ENCODE peak calls at places on chromosome X, in four cellular contexts. O is mesenchymal stem cell, W is astrocyte, F is IMR-90. Y is an unnamed sample.

GRCh38 chrX:125953769-125954168 is 212.3 kb downstream of the DCAF12L2 start:
- DNase-seq in O (no peak), W (no peak), F (no peak), Y (no peak)

GRCh38 chrX:129823115-129823514 is 20.6 kb downstream of the ZDHHC9 start:
- DNase-seq in O (peak; percentile 40), W (no peak), F (peak; percentile 15), Y (no peak)

GRCh38 chrX:44228621-44229020 is 114.9 kb downstream of the EFHC2 start:
- DNase-seq in O (no peak), W (no peak), F (no peak), Y (no peak)

GRCh38 chrX:24646745-24647182 is 383 bp downstream of the PCYT1B start:
- DNase-seq in O (peak; percentile 20), W (no peak), F (no peak), Y (no peak)

GRCh38 chrX:96985046-96985445 is 101.3 kb downstream of the RPA4 start:
- DNase-seq in O (no peak), W (no peak), F (peak; percentile 25), Y (no peak)

GRCh38 chrX:119688856-119689455 is 4.0 kb downstream of the SEPTIN6 start:
- DNase-seq in O (no peak), W (no peak), F (no peak), Y (no peak)

GRCh38 chrX:4547218-4547836 is 833.9 kb upstream of the PRKX start:
- DNase-seq in O (peak; percentile 32), W (peak; percentile 2), F (peak; percentile 40), Y (no peak)

GRCh38 chrX:95903490-95903889 is 781.2 kb upstream of the DIAPH2 start:
- DNase-seq in O (no peak), W (no peak), F (no peak), Y (no peak)

GRCh38 chrX:6226646-6227444 is 1.8 kb downstream of the NLGN4X start:
- DNase-seq in O (no peak), W (no peak), F (no peak), Y (no peak)

GRCh38 chrX:70592091-70592490 is 147.5 kb downstream of the DLG3 start:
- DNase-seq in O (peak; percentile 55), W (peak; percentile 34), F (peak; percentile 63), Y (no peak)

GRCh38 chrX:120308959-120309872 is 2.0 kb downstream of the TMEM255A start:
- DNase-seq in O (peak; percentile 47), W (peak; percentile 65), F (peak; percentile 14), Y (peak; percentile 85)

GRCh38 chrX:83469551-83469950 is 38.5 kb upstream of the POU3F4 start:
- DNase-seq in O (no peak), W (peak; percentile 0), F (peak; percentile 1), Y (peak; percentile 66)

GRCh38 chrX:131262200-131262599 is 26.9 kb downstream of the IGSF1 start:
- DNase-seq in O (no peak), W (no peak), F (no peak), Y (no peak)

GRCh38 chrX:49186125-49187027 is at the start of gene PRICKLE3:
- DNase-seq in O (peak; percentile 68), W (no peak), F (peak; percentile 29), Y (no peak)

GRCh38 chrX:70504772-70505450 is 60.3 kb downstream of the DLG3 start:
- DNase-seq in O (no peak), W (no peak), F (no peak), Y (no peak)

GRCh38 chrX:145817666-145818521 is at the start of gene SLITRK2:
- DNase-seq in O (no peak), W (no peak), F (no peak), Y (no peak)

GRCh38 chrX:131279617-131280016 is 9.5 kb downstream of the IGSF1 start:
- DNase-seq in O (no peak), W (no peak), F (no peak), Y (peak; percentile 46)

GRCh38 chrX:10903518-10903917 is 207.6 kb upstream of the HCCS start:
- DNase-seq in O (no peak), W (no peak), F (no peak), Y (no peak)

GRCh38 chrX:123454712-123455431 is 270.8 kb downstream of the GRIA3 start:
- DNase-seq in O (no peak), W (no peak), F (no peak), Y (no peak)

GRCh38 chrX:68938244-68939004 is 109.6 kb downstream of the EFNB1 start:
- DNase-seq in O (peak; percentile 21), W (peak; percentile 77), F (peak; percentile 47), Y (no peak)

GRCh38 chrX:10526442-10526841 is 93.9 kb downstream of the MID1 start:
- DNase-seq in O (no peak), W (peak; percentile 46), F (peak; percentile 63), Y (no peak)

GRCh38 chrX:46637937-46638336 is 64.4 kb downstream of the CHST7 start:
- DNase-seq in O (no peak), W (peak; percentile 33), F (peak; percentile 39), Y (peak; percentile 82)

GRCh38 chrX:73855546-73855945 is 292.5 kb downstream of the CHIC1 start:
- DNase-seq in O (peak; percentile 59), W (peak; percentile 46), F (peak; percentile 70), Y (peak; percentile 86)

GRCh38 chrX:103423955-103424640 is 47.8 kb downstream of the BEX3 start:
- DNase-seq in O (no peak), W (no peak), F (no peak), Y (no peak)

GRCh38 chrX:5916945-5917344 is 311.7 kb downstream of the NLGN4X start:
- DNase-seq in O (no peak), W (no peak), F (no peak), Y (no peak)

GRCh38 chrX:19440713-19441112 is 74.6 kb downstream of the MAP3K15 start:
- DNase-seq in O (peak; percentile 26), W (peak; percentile 39), F (peak; percentile 33), Y (peak; percentile 68)

GRCh38 chrX:88865634-88866033 is 118.6 kb downstream of the CPXCR1 start:
- DNase-seq in O (no peak), W (no peak), F (no peak), Y (no peak)

GRCh38 chrX:151030845-151031244 is 47.7 kb downstream of the HMGB3 start:
- DNase-seq in O (no peak), W (no peak), F (no peak), Y (no peak)

GRCh38 chrX:41036668-41037326 is 48.4 kb upstream of the USP9X start:
- DNase-seq in O (no peak), W (no peak), F (no peak), Y (no peak)

GRCh38 chrX:54042609-54043010 is 1.7 kb downstream of the PHF8 start:
- DNase-seq in O (peak; percentile 77), W (peak; percentile 48), F (peak; percentile 63), Y (peak; percentile 78)

GRCh38 chrX:50978920-50979660 is 68.6 kb downstream of the BMP15 start:
- DNase-seq in O (no peak), W (no peak), F (no peak), Y (no peak)

GRCh38 chrX:40570346-40571093 is 10.2 kb upstream of the ATP6AP2 start:
- DNase-seq in O (no peak), W (no peak), F (no peak), Y (no peak)

GRCh38 chrX:126655061-126655460 is 102.4 kb upstream of the DCAF12L1 start:
- DNase-seq in O (no peak), W (no peak), F (no peak), Y (no peak)

GRCh38 chrX:1529756-1530155 is 7.2 kb downstream of the P2RY8 start:
- DNase-seq in O (no peak), W (no peak), F (no peak), Y (no peak)

GRCh38 chrX:51759055-51759454 is 15.8 kb downstream of the GSPT2 start:
- DNase-seq in O (no peak), W (no peak), F (no peak), Y (no peak)

GRCh38 chrX:22758807-22759481 is 240.8 kb upstream of the DDX53 start:
- DNase-seq in O (no peak), W (no peak), F (no peak), Y (no peak)

GRCh38 chrX:32599156-32599555 is 612.2 kb downstream of the DMD start:
- DNase-seq in O (no peak), W (no peak), F (no peak), Y (no peak)

GRCh38 chrX:48022100-48022499 is 15.3 kb downstream of the SPACA5 start:
- DNase-seq in O (no peak), W (no peak), F (no peak), Y (no peak)
- H2AFZ ChIP-seq in O (no peak overlapping the region), W (no peak overlapping the region), F (no peak overlapping the region), Y (no peak overlapping the region)

GRCh38 chrX:115373308-115373707 is 83.8 kb downstream of the LUZP4 start:
- DNase-seq in O (no peak), W (no peak), F (no peak), Y (no peak)
- H3K27ac ChIP-seq in O (no peak overlapping the region), W (no peak overlapping the region), F (no peak overlapping the region), Y (no peak overlapping the region)

GRCh38 chrX:78922754-78923153 is 22.4 kb upstream of the P2RY10 start:
- DNase-seq in O (no peak), W (no peak), F (no peak), Y (no peak)

DNA sequence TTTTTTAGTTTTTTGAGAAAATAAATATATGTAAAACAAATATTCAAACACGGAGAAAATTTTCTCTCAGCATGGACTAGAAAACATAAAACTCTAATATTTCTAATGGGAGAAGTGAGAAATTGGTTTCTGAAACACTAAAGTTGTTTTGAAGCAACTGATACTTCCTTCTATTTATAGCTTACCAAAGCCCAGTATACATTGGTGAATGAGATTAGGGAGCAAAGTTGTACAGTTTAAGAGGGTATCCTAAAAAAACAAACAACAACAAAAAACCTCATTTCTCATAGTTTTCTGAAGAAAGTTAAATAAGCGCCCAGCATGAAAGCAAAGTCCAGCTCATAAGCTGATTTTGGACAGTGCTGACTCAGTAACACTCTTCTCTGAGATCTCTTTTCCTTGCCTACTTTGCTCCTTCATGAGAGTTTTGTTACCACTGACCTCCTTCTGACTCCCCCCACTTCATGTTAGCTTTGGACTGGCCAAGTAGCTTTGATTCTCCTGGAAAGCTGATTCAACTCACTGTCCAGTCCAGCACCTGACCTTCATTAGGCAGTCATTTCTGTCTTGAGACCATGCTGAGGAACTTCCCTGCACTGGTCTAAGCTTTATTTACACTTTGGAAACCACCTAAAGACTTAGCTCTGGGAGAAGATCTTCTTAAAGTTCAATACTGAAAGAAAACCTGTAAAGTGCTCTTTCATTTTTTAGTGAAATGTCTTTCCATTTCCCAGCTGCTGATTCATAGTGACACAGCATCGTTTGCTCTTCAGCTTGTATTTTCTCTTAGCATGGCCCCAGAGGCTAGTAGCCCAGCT is 21.8 kb upstream of the P2RY10 start:
- DNase-seq in O (no peak), W (no peak), F (no peak), Y (no peak)
- H2AFZ ChIP-seq in O (no peak overlapping the region), W (no peak overlapping the region), F (no peak overlapping the region), Y (no peak overlapping the region)

GRCh38 chrX:107447642-107448041 is 1.8 kb upstream of the FRMPD3 start:
- DNase-seq in O (no peak), W (no peak), F (no peak), Y (peak; percentile 74)
- H3K27ac ChIP-seq in O (no peak overlapping the region), W (no peak overlapping the region), F (no peak overlapping the region), Y (no peak overlapping the region)

Y was measured in osteoblast.